ENCODE peak calls at places on chromosome 2, in ten cellular contexts. One of them, this sample, is unnamed.

GRCh38 chr2:18559531-18559930 is 922 bp downstream of the RDH14 start:
- DNase-seq in cardiac muscle cell: peak
- DNase-seq in foreskin fibroblast: peak
- DNase-seq in epithelial cell of esophagus: peak
- DNase-seq in H1: no peak
- DNase-seq in cardiac fibroblast: no peak
- DNase-seq in transverse colon: no peak
- DNase-seq in HFF-Myc: no peak
- DNase-seq in mucosa of descending colon: no peak
- DNase-seq in dorsolateral prefrontal cortex: no peak
- DNase-seq in this sample: no peak

GRCh38 chr2:185644828-185645227 is 93.8 kb upstream of the FSIP2 start:
- DNase-seq in cardiac muscle cell: no peak
- DNase-seq in foreskin fibroblast: no peak
- DNase-seq in epithelial cell of esophagus: no peak
- DNase-seq in H1: no peak
- DNase-seq in cardiac fibroblast: no peak
- DNase-seq in transverse colon: no peak
- DNase-seq in HFF-Myc: no peak
- DNase-seq in mucosa of descending colon: no peak
- DNase-seq in dorsolateral prefrontal cortex: no peak
- DNase-seq in this sample: no peak

GRCh38 chr2:25041307-25041927 is 459 bp upstream of the EFR3B start:
- DNase-seq in cardiac muscle cell: peak
- DNase-seq in foreskin fibroblast: peak
- DNase-seq in epithelial cell of esophagus: peak
- DNase-seq in H1: peak
- DNase-seq in cardiac fibroblast: peak
- DNase-seq in transverse colon: peak
- DNase-seq in HFF-Myc: no peak
- DNase-seq in mucosa of descending colon: peak
- DNase-seq in dorsolateral prefrontal cortex: peak
- DNase-seq in this sample: peak

GRCh38 chr2:74188018-74188601 is 9.4 kb upstream of the MOB1A start:
- DNase-seq in cardiac muscle cell: peak
- DNase-seq in foreskin fibroblast: peak
- DNase-seq in epithelial cell of esophagus: peak
- DNase-seq in H1: no peak
- DNase-seq in cardiac fibroblast: peak
- DNase-seq in transverse colon: no peak
- DNase-seq in HFF-Myc: peak
- DNase-seq in mucosa of descending colon: no peak
- DNase-seq in dorsolateral prefrontal cortex: no peak
- DNase-seq in this sample: peak

GRCh38 chr2:27705851-27706622 is 42.3 kb downstream of the SLC4A1AP start:
- DNase-seq in cardiac muscle cell: peak
- DNase-seq in foreskin fibroblast: peak
- DNase-seq in epithelial cell of esophagus: peak
- DNase-seq in H1: no peak
- DNase-seq in cardiac fibroblast: peak
- DNase-seq in transverse colon: peak
- DNase-seq in HFF-Myc: peak
- DNase-seq in mucosa of descending colon: no peak
- DNase-seq in dorsolateral prefrontal cortex: no peak
- DNase-seq in this sample: peak

GRCh38 chr2:188326669-188327301 is 35.1 kb downstream of the GULP1 start:
- DNase-seq in cardiac muscle cell: peak
- DNase-seq in foreskin fibroblast: peak
- DNase-seq in epithelial cell of esophagus: no peak
- DNase-seq in H1: no peak
- DNase-seq in cardiac fibroblast: peak
- DNase-seq in transverse colon: no peak
- DNase-seq in HFF-Myc: no peak
- DNase-seq in mucosa of descending colon: no peak
- DNase-seq in dorsolateral prefrontal cortex: no peak
- DNase-seq in this sample: no peak

GRCh38 chr2:136242687-136243277 is 124.8 kb upstream of the CXCR4 start:
- DNase-seq in cardiac muscle cell: no peak
- DNase-seq in foreskin fibroblast: no peak
- DNase-seq in epithelial cell of esophagus: no peak
- DNase-seq in H1: no peak
- DNase-seq in cardiac fibroblast: no peak
- DNase-seq in transverse colon: peak
- DNase-seq in HFF-Myc: no peak
- DNase-seq in mucosa of descending colon: no peak
- DNase-seq in dorsolateral prefrontal cortex: no peak
- DNase-seq in this sample: no peak

GRCh38 chr2:28445448-28446258 is 50.2 kb upstream of the PLB1 start:
- DNase-seq in cardiac muscle cell: peak
- DNase-seq in foreskin fibroblast: peak
- DNase-seq in epithelial cell of esophagus: peak
- DNase-seq in H1: no peak
- DNase-seq in cardiac fibroblast: peak
- DNase-seq in transverse colon: no peak
- DNase-seq in HFF-Myc: peak
- DNase-seq in mucosa of descending colon: no peak
- DNase-seq in dorsolateral prefrontal cortex: no peak
- DNase-seq in this sample: peak

GRCh38 chr2:60641866-60642788 is 88.7 kb upstream of the BCL11A start:
- DNase-seq in cardiac muscle cell: peak
- DNase-seq in foreskin fibroblast: peak
- DNase-seq in epithelial cell of esophagus: peak
- DNase-seq in H1: no peak
- DNase-seq in cardiac fibroblast: peak
- DNase-seq in transverse colon: peak
- DNase-seq in HFF-Myc: peak
- DNase-seq in mucosa of descending colon: no peak
- DNase-seq in dorsolateral prefrontal cortex: no peak
- DNase-seq in this sample: no peak

GRCh38 chr2:68379184-68379708 is 14.2 kb downstream of the PLEK start:
- DNase-seq in cardiac muscle cell: no peak
- DNase-seq in foreskin fibroblast: no peak
- DNase-seq in epithelial cell of esophagus: no peak
- DNase-seq in H1: no peak
- DNase-seq in cardiac fibroblast: no peak
- DNase-seq in transverse colon: no peak
- DNase-seq in HFF-Myc: no peak
- DNase-seq in mucosa of descending colon: no peak
- DNase-seq in dorsolateral prefrontal cortex: no peak
- DNase-seq in this sample: no peak

GRCh38 chr2:149826471-149827125 is 239.0 kb upstream of the MMADHC start:
- DNase-seq in cardiac muscle cell: peak
- DNase-seq in foreskin fibroblast: peak
- DNase-seq in epithelial cell of esophagus: peak
- DNase-seq in H1: no peak
- DNase-seq in cardiac fibroblast: peak
- DNase-seq in transverse colon: no peak
- DNase-seq in HFF-Myc: no peak
- DNase-seq in mucosa of descending colon: no peak
- DNase-seq in dorsolateral prefrontal cortex: no peak
- DNase-seq in this sample: no peak

GRCh38 chr2:73116182-73116960 is 3.6 kb upstream of the RAB11FIP5 start:
- DNase-seq in cardiac muscle cell: no peak
- DNase-seq in foreskin fibroblast: no peak
- DNase-seq in epithelial cell of esophagus: no peak
- DNase-seq in H1: no peak
- DNase-seq in cardiac fibroblast: no peak
- DNase-seq in transverse colon: no peak
- DNase-seq in HFF-Myc: no peak
- DNase-seq in mucosa of descending colon: no peak
- DNase-seq in dorsolateral prefrontal cortex: no peak
- DNase-seq in this sample: no peak

GRCh38 chr2:7052404-7052803 is 135.2 kb downstream of the RNF144A start:
- DNase-seq in cardiac muscle cell: no peak
- DNase-seq in foreskin fibroblast: no peak
- DNase-seq in epithelial cell of esophagus: no peak
- DNase-seq in H1: no peak
- DNase-seq in cardiac fibroblast: no peak
- DNase-seq in transverse colon: no peak
- DNase-seq in HFF-Myc: no peak
- DNase-seq in mucosa of descending colon: no peak
- DNase-seq in dorsolateral prefrontal cortex: no peak
- DNase-seq in this sample: no peak

GRCh38 chr2:84676295-84676694 is 160.0 kb downstream of the DNAH6 start:
- DNase-seq in cardiac muscle cell: no peak
- DNase-seq in foreskin fibroblast: peak
- DNase-seq in epithelial cell of esophagus: no peak
- DNase-seq in H1: no peak
- DNase-seq in cardiac fibroblast: no peak
- DNase-seq in transverse colon: no peak
- DNase-seq in HFF-Myc: no peak
- DNase-seq in mucosa of descending colon: no peak
- DNase-seq in dorsolateral prefrontal cortex: no peak
- DNase-seq in this sample: no peak

GRCh38 chr2:47218066-47218581 is 63.0 kb upstream of the STPG4 start:
- DNase-seq in cardiac muscle cell: no peak
- DNase-seq in foreskin fibroblast: no peak
- DNase-seq in epithelial cell of esophagus: peak
- DNase-seq in H1: no peak
- DNase-seq in cardiac fibroblast: no peak
- DNase-seq in transverse colon: peak
- DNase-seq in HFF-Myc: no peak
- DNase-seq in mucosa of descending colon: peak
- DNase-seq in dorsolateral prefrontal cortex: no peak
- DNase-seq in this sample: no peak

GRCh38 chr2:47214990-47215389 is 59.9 kb upstream of the STPG4 start:
- DNase-seq in cardiac muscle cell: no peak
- DNase-seq in foreskin fibroblast: no peak
- DNase-seq in epithelial cell of esophagus: no peak
- DNase-seq in H1: no peak
- DNase-seq in cardiac fibroblast: no peak
- DNase-seq in transverse colon: no peak
- DNase-seq in HFF-Myc: no peak
- DNase-seq in mucosa of descending colon: no peak
- DNase-seq in dorsolateral prefrontal cortex: no peak
- DNase-seq in this sample: no peak

GRCh38 chr2:47217277-47217676 is 62.2 kb upstream of the STPG4 start:
- DNase-seq in cardiac muscle cell: no peak
- DNase-seq in foreskin fibroblast: no peak
- DNase-seq in epithelial cell of esophagus: peak
- DNase-seq in H1: no peak
- DNase-seq in cardiac fibroblast: no peak
- DNase-seq in transverse colon: no peak
- DNase-seq in HFF-Myc: no peak
- DNase-seq in mucosa of descending colon: no peak
- DNase-seq in dorsolateral prefrontal cortex: no peak
- DNase-seq in this sample: no peak

GRCh38 chr2:47211497-47212011 is 56.4 kb upstream of the STPG4 start:
- DNase-seq in cardiac muscle cell: no peak
- DNase-seq in foreskin fibroblast: no peak
- DNase-seq in epithelial cell of esophagus: no peak
- DNase-seq in H1: no peak
- DNase-seq in cardiac fibroblast: no peak
- DNase-seq in transverse colon: no peak
- DNase-seq in HFF-Myc: no peak
- DNase-seq in mucosa of descending colon: no peak
- DNase-seq in dorsolateral prefrontal cortex: no peak
- DNase-seq in this sample: no peak

GRCh38 chr2:47214385-47214784 is 59.3 kb upstream of the STPG4 start:
- DNase-seq in cardiac muscle cell: no peak
- DNase-seq in foreskin fibroblast: no peak
- DNase-seq in epithelial cell of esophagus: no peak
- DNase-seq in H1: no peak
- DNase-seq in cardiac fibroblast: no peak
- DNase-seq in transverse colon: no peak
- DNase-seq in HFF-Myc: no peak
- DNase-seq in mucosa of descending colon: no peak
- DNase-seq in dorsolateral prefrontal cortex: no peak
- DNase-seq in this sample: no peak
- H3K4me3 ChIP-seq in cardiac muscle cell: no peak
- H3K4me3 ChIP-seq in foreskin fibroblast: no peak
- H3K4me3 ChIP-seq in epithelial cell of esophagus: no peak
- H3K4me3 ChIP-seq in H1: no peak
- H3K4me3 ChIP-seq in cardiac fibroblast: no peak
- H3K4me3 ChIP-seq in transverse colon: no peak
- H3K4me3 ChIP-seq in HFF-Myc: no peak
- H3K4me3 ChIP-seq in mucosa of descending colon: no peak
- H3K4me3 ChIP-seq in dorsolateral prefrontal cortex: no peak
- H3K4me3 ChIP-seq in this sample: no peak

GRCh38 chr2:9087151-9087681 is 83.7 kb upstream of the MBOAT2 start:
- DNase-seq in cardiac muscle cell: no peak
- DNase-seq in foreskin fibroblast: peak
- DNase-seq in epithelial cell of esophagus: no peak
- DNase-seq in H1: no peak
- DNase-seq in cardiac fibroblast: no peak
- DNase-seq in transverse colon: no peak
- DNase-seq in HFF-Myc: no peak
- DNase-seq in mucosa of descending colon: no peak
- DNase-seq in dorsolateral prefrontal cortex: no peak
- DNase-seq in this sample: no peak
- H3K4me3 ChIP-seq in cardiac muscle cell: no peak
- H3K4me3 ChIP-seq in foreskin fibroblast: no peak
- H3K4me3 ChIP-seq in epithelial cell of esophagus: no peak
- H3K4me3 ChIP-seq in H1: no peak
- H3K4me3 ChIP-seq in cardiac fibroblast: no peak
- H3K4me3 ChIP-seq in transverse colon: no peak
- H3K4me3 ChIP-seq in HFF-Myc: no peak
- H3K4me3 ChIP-seq in mucosa of descending colon: no peak
- H3K4me3 ChIP-seq in dorsolateral prefrontal cortex: no peak
- H3K4me3 ChIP-seq in this sample: no peak

GRCh38 chr2:109205447-109205846 is 76.4 kb downstream of the SH3RF3 start:
- DNase-seq in cardiac muscle cell: no peak
- DNase-seq in foreskin fibroblast: no peak
- DNase-seq in epithelial cell of esophagus: no peak
- DNase-seq in H1: no peak
- DNase-seq in cardiac fibroblast: no peak
- DNase-seq in transverse colon: no peak
- DNase-seq in HFF-Myc: no peak
- DNase-seq in mucosa of descending colon: no peak
- DNase-seq in dorsolateral prefrontal cortex: no peak
- DNase-seq in this sample: no peak
- H3K4me3 ChIP-seq in cardiac muscle cell: no peak
- H3K4me3 ChIP-seq in foreskin fibroblast: no peak
- H3K4me3 ChIP-seq in epithelial cell of esophagus: no peak
- H3K4me3 ChIP-seq in H1: no peak
- H3K4me3 ChIP-seq in cardiac fibroblast: no peak
- H3K4me3 ChIP-seq in transverse colon: no peak
- H3K4me3 ChIP-seq in HFF-Myc: no peak
- H3K4me3 ChIP-seq in mucosa of descending colon: no peak
- H3K4me3 ChIP-seq in dorsolateral prefrontal cortex: no peak
- H3K4me3 ChIP-seq in this sample: no peak

DNA sequence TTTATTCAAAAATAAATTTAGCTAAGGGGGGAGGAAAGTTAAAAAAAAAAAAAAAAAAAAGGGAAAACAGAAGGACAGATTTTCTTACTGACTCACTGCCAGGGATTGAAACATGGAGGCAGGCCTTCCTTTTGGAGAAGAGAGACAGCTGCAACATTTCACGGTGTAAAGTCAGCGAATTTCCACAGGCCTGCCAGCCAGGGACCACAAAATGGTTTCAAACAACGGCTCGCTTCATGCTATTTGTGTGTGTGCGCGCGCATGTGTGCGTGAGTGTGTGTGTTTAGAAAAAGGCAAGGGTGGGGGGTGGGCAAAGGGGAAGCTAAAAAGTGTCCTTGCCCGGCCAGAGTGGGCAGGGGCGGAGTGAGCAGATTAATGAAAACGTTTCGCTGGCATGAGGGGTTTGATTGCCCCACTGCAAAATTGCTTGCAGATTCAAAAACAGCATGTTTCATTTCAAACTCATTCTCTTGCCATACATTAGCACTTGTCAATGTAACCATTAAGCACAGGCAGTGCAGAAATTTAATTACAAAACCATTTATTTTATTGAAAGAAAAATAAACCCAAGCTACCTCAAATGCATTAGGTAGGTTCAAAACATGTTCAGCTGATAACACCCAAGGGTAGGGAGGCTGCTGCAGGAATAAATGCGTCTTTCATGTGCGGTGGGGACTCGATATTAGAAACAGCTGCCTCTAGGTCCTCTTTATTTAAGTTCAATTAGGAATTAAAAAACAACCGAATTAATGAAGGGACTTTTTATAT is 182.0 kb upstream of the SIX2 start:
- DNase-seq in cardiac muscle cell: peak
- DNase-seq in foreskin fibroblast: peak
- DNase-seq in epithelial cell of esophagus: no peak
- DNase-seq in H1: no peak
- DNase-seq in cardiac fibroblast: peak
- DNase-seq in transverse colon: no peak
- DNase-seq in HFF-Myc: no peak
- DNase-seq in mucosa of descending colon: no peak
- DNase-seq in dorsolateral prefrontal cortex: no peak
- DNase-seq in this sample: no peak
- H3K4me3 ChIP-seq in cardiac muscle cell: no peak
- H3K4me3 ChIP-seq in foreskin fibroblast: no peak
- H3K4me3 ChIP-seq in epithelial cell of esophagus: no peak
- H3K4me3 ChIP-seq in H1: no peak
- H3K4me3 ChIP-seq in cardiac fibroblast: no peak
- H3K4me3 ChIP-seq in transverse colon: no peak
- H3K4me3 ChIP-seq in HFF-Myc: no peak
- H3K4me3 ChIP-seq in mucosa of descending colon: no peak
- H3K4me3 ChIP-seq in dorsolateral prefrontal cortex: no peak
- H3K4me3 ChIP-seq in this sample: no peak

This sample was measured in RWPE2.